ENCODE peak calls at places on chromosome 18, in nine cellular contexts. T is NCI-H1092 treated with DMSO at 0.1 percent for 48 hours; U is activated CD8-positive, alpha-beta memory T cell treated with anti-CD3 and anti-CD28 coated beads for 48 hours; G is adrenal gland; X is D341Med; V is iris pigment epithelial cell; J is effector memory CD8-positive, alpha-beta T cell; Z is iPS DF 6.9; E is central memory CD4-positive, alpha-beta T cell. S is an unnamed sample.

GRCh38 chr18:48531082-48531403 is 7.8 kb upstream of the CTIF start:
- DNase-seq in T (no peak), U (no peak), G (no peak), X (no peak), V (no peak), J (no peak), Z (no peak), E (no peak), S (no peak)

GRCh38 chr18:62979172-62979571 is 263.8 kb downstream of the PHLPP1 start:
- DNase-seq in T (peak; percentile 83), U (no peak), G (no peak), X (no peak), V (peak; percentile 94), J (no peak), Z (no peak), E (no peak), S (no peak)

GRCh38 chr18:10482363-10482984 is 28.0 kb downstream of the APCDD1 start:
- DNase-seq in T (no peak), U (no peak), G (no peak), X (no peak), V (no peak), J (no peak), Z (no peak), E (no peak), S (no peak)

GRCh38 chr18:11946756-11947155 is 34.6 kb upstream of the IMPA2 start:
- DNase-seq in T (no peak), U (no peak), G (no peak), X (no peak), V (peak; percentile 65), J (no peak), Z (no peak), E (no peak), S (no peak)

GRCh38 chr18:41150316-41150715 is 804.7 kb upstream of the PIK3C3 start:
- DNase-seq in T (no peak), U (no peak), G (no peak), X (no peak), V (no peak), J (no peak), Z (no peak), E (no peak), S (no peak)

GRCh38 chr18:48580782-48581181 is 42.0 kb downstream of the CTIF start:
- DNase-seq in T (no peak), U (no peak), G (peak; percentile 81), X (no peak), V (no peak), J (no peak), Z (peak; percentile 13), E (no peak), S (no peak)

GRCh38 chr18:34097312-34097711 is 127.4 kb downstream of the NOL4 start:
- DNase-seq in T (no peak), U (no peak), G (no peak), X (no peak), V (peak; percentile 33), J (no peak), Z (no peak), E (no peak), S (no peak)

GRCh38 chr18:29652797-29653196 is 1389.7 kb downstream of the DSC3 start:
- DNase-seq in T (no peak), U (no peak), G (no peak), X (no peak), V (no peak), J (no peak), Z (no peak), E (no peak), S (no peak)

GRCh38 chr18:58793361-58793760 is 71.3 kb upstream of the ZNF532 start:
- DNase-seq in T (no peak), U (no peak), G (no peak), X (no peak), V (peak; percentile 91), J (no peak), Z (no peak), E (no peak), S (peak; percentile 12)

GRCh38 chr18:21489119-21489750 is 111.3 kb downstream of the ESCO1 start:
- DNase-seq in T (peak; percentile 60), U (no peak), G (peak; percentile 72), X (peak; percentile 87), V (peak; percentile 63), J (no peak), Z (peak; percentile 63), E (no peak), S (no peak)

GRCh38 chr18:48563027-48563426 is 24.2 kb downstream of the CTIF start:
- DNase-seq in T (no peak), U (no peak), G (no peak), X (no peak), V (peak; percentile 85), J (no peak), Z (no peak), E (no peak), S (no peak)

GRCh38 chr18:30957086-30957485 is 85.5 kb downstream of the DSC3 start:
- DNase-seq in T (no peak), U (no peak), G (no peak), X (no peak), V (peak; percentile 19), J (no peak), Z (no peak), E (no peak), S (no peak)

GRCh38 chr18:79791141-79791972 is 6.4 kb upstream of the KCNG2 start:
- DNase-seq in T (peak; percentile 14), U (no peak), G (peak; percentile 80), X (peak; percentile 30), V (peak; percentile 100), J (no peak), Z (no peak), E (no peak), S (no peak)

GRCh38 chr18:2302628-2303516 is 268.4 kb downstream of the METTL4 start:
- DNase-seq in T (no peak), U (no peak), G (no peak), X (no peak), V (peak; percentile 58), J (no peak), Z (no peak), E (no peak), S (no peak)

GRCh38 chr18:31943895-31944816 is 1.2 kb upstream of the TRAPPC8 start:
- DNase-seq in T (peak; percentile 4), U (no peak), G (no peak), X (no peak), V (no peak), J (no peak), Z (no peak), E (peak; percentile 2), S (no peak)

GRCh38 chr18:37673196-37673595 is 107.6 kb upstream of the CELF4 start:
- DNase-seq in T (no peak), U (no peak), G (no peak), X (no peak), V (no peak), J (no peak), Z (no peak), E (no peak), S (no peak)

GRCh38 chr18:12637393-12637792 is 20.5 kb downstream of the SPIRE1 start:
- DNase-seq in T (no peak), U (no peak), G (no peak), X (no peak), V (peak; percentile 56), J (no peak), Z (no peak), E (no peak), S (no peak)

GRCh38 chr18:80197490-80197889 is 49.8 kb downstream of the PARD6G start:
- DNase-seq in T (no peak), U (no peak), G (peak; percentile 50), X (no peak), V (no peak), J (no peak), Z (no peak), E (no peak), S (no peak)

GRCh38 chr18:47118986-47119385 is 31.3 kb downstream of the HDHD2 start:
- DNase-seq in T (no peak), U (no peak), G (no peak), X (no peak), V (peak; percentile 45), J (no peak), Z (no peak), E (no peak), S (no peak)

GRCh38 chr18:48238206-48238605 is 171.0 kb downstream of the ZBTB7C start:
- DNase-seq in T (no peak), U (no peak), G (no peak), X (no peak), V (peak; percentile 11), J (no peak), Z (no peak), E (no peak), S (no peak)

GRCh38 chr18:23565916-23566547 is 20.3 kb downstream of the NPC1 start:
- DNase-seq in T (no peak), U (no peak), G (no peak), X (no peak), V (no peak), J (no peak), Z (no peak), E (no peak), S (no peak)

GRCh38 chr18:67966224-67966623 is 449.7 kb upstream of the DSEL start:
- DNase-seq in T (no peak), U (no peak), G (no peak), X (no peak), V (no peak), J (no peak), Z (no peak), E (no peak), S (no peak)

GRCh38 chr18:9771977-9772660 is 64.0 kb downstream of the RAB31 start:
- DNase-seq in T (no peak), U (no peak), G (peak; percentile 76), X (no peak), V (no peak), J (no peak), Z (no peak), E (no peak), S (no peak)

GRCh38 chr18:55186588-55186987 is 227.3 kb upstream of the CCDC68 start:
- DNase-seq in T (no peak), U (no peak), G (no peak), X (no peak), V (peak; percentile 22), J (no peak), Z (no peak), E (no peak), S (no peak)

GRCh38 chr18:9741821-9742541 is 33.9 kb downstream of the RAB31 start:
- DNase-seq in T (no peak), U (no peak), G (no peak), X (no peak), V (no peak), J (no peak), Z (no peak), E (no peak), S (no peak)